ENCODE peak calls at places on chromosomes 13 and 19, in ten cellular contexts. L is neural progenitor cell; B is mesendoderm; G is keratinocyte; N is OCI-LY7; J is pancreas; C is CD8-positive, alpha-beta T cell; P is body of pancreas; E is CD4-positive, CD25-positive, alpha-beta regulatory T cell; D is heart left ventricle. S is an unnamed sample. For H3K4me1, the result is how much of the 10 kb centered on the place peaks cover.

GRCh38 chr19:28063702-28064101 is 1149.2 kb downstream of the UQCRFS1 start:
- DNase-seq in G (no peak), E (no peak), P (no peak), L (no peak), D (no peak), J (no peak), C (no peak), N (no peak), B (no peak), S (no peak)

GRCh38 chr19:7397687-7398086 is 49.0 kb downstream of the ARHGEF18 start:
- DNase-seq in E (no peak), G (no peak), C (no peak), D (no peak), N (no peak), B (no peak), L (no peak), P (no peak), J (no peak), S (no peak)

GRCh38 chr13:24272452-24273161 is 36.8 kb upstream of the C1QTNF9 start:
- DNase-seq in C (peak), N (no peak), B (no peak), J (no peak), G (no peak), D (no peak), L (no peak), P (no peak), E (no peak), S (no peak)

GRCh38 chr13:102028846-102029245 is 373.0 kb downstream of the FGF14 start:
- DNase-seq in N (no peak), D (no peak), J (no peak), G (no peak), B (no peak), C (no peak), L (no peak), E (no peak), P (no peak), S (no peak)

GRCh38 chr13:35343417-35343816 is 133.1 kb downstream of the MAB21L1 start:
- DNase-seq in C (peak), N (no peak), L (no peak), D (no peak), G (no peak), B (no peak), P (no peak), J (no peak), E (no peak), S (no peak)

GRCh38 chr19:3048190-3048533 is 14.1 kb downstream of the TLE5 start:
- DNase-seq in L (no peak), G (no peak), E (no peak), N (no peak), D (no peak), P (no peak), B (no peak), J (no peak), C (no peak), S (no peak)

GRCh38 chr19:53055117-53055516 is 10.6 kb downstream of the ERVV-2 start:
- DNase-seq in N (no peak), J (no peak), E (no peak), B (peak), C (no peak), D (no peak), P (no peak), L (no peak), G (no peak), S (no peak)

GRCh38 chr19:49676136-49676689 is 858 bp upstream of the PRMT1 start:
- DNase-seq in N (peak), J (peak), P (peak), L (peak), G (peak), B (peak), D (peak), C (no peak), E (no peak), S (peak)

GRCh38 chr19:49231389-49231788 is 73.8 kb downstream of the TRPM4 start:
- DNase-seq in J (no peak), P (no peak), G (no peak), N (no peak), D (no peak), C (no peak), B (peak), E (no peak), L (no peak), S (no peak)

DNA sequence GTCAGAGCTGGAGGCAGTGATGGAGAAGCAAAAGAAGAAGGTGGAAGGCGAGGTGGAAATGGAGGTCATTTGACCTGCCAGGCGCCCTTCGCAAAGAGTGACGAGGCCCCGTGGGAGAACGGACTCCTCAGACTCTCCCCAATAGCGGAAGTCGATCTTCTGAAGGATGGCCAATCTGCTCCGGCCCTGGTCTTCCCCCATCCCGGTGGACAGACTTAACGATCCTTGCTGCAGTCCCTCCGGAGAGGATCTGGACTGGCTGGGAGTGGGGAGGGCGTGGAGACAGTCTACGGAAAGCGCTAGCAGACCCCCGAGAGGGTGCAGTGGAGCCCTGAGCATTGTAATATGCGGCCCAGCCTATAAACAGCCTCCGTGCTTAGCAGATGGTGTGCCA is 11.9 kb downstream of the EPS8L1 start:
- DNase-seq in B (no peak), E (no peak), L (no peak), N (no peak), D (no peak), G (no peak), J (no peak), C (no peak), P (no peak), S (peak)
- H3K4me3 ChIP-seq in B (peak), E (no peak), L (peak), N (no peak), D (peak), G (no peak), J (peak), C (peak), P (no peak), S (peak)

DNA sequence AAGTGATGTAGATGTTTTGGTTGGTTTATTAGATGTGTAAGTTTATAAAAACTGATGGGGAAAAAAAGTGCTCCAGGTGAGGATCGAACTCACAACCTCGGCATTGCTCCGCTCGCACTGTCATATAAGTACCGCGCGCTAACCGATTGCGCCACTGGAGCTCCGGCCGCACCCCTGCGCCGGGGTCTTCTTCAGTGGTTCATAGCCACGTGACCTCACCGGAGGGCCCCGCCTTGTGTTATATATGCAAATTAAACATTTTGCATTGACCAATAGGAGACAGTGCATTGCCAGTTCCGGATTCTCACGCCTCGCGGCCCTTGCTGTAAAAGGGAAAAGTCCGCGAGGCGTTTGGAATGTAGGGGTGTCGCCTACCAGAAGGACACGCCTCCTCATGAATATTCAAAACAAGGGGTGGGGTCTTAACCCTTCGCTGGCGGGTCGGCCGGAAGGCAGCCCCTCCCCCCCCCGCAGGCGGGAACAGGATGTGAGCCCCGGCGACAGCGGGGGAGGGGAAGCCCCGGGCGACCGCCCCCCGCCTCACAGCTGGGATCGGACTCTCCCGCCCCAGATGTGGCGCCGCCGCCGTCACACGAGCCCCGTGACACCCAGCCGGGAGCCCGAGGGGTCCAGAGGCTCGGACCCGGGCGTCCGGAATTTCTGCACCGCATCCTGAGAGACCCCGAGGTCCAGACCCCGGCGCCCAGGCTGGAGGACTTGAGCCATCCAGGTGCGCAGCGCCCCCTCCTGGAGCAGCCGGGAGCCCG is at the start of gene PLEKHG2:
- DNase-seq in C (peak), L (peak), D (peak), B (peak), J (peak), G (peak), P (peak), N (peak), E (peak), S (peak)
- H3K4me1 ChIP-seq in C (under half), L (under half), D (half or more), B (under half), J (under half), G (under half), P (half or more), N (under half), E (half or more), S (under half)

GRCh38 chr13:110266983-110267382 is 40.0 kb downstream of the COL4A1 start:
- DNase-seq in G (no peak), N (no peak), L (peak), C (no peak), D (no peak), P (no peak), E (no peak), B (peak), J (no peak), S (no peak)
- H3K4me3 ChIP-seq in G (no peak), N (no peak), L (peak), C (no peak), D (no peak), P (no peak), E (no peak), B (no peak), J (no peak), S (no peak)

GRCh38 chr19:15299568-15300409 is 32.5 kb downstream of the BRD4 start:
- DNase-seq in B (peak), N (no peak), L (no peak), E (no peak), J (no peak), P (no peak), C (no peak), D (no peak), G (no peak), S (no peak)
- H3K4me1 ChIP-seq in B (under half), N (half or more), L (under half), E (half or more), J (half or more), P (half or more), C (half or more), D (half or more), G (half or more), S (half or more)

GRCh38 chr13:57666554-57666953 is 35.0 kb downstream of the PCDH17 start:
- DNase-seq in C (no peak), B (peak), P (no peak), E (no peak), J (no peak), G (no peak), N (no peak), D (no peak), L (peak), S (no peak)

GRCh38 chr13:57666131-57666530 is 34.6 kb downstream of the PCDH17 start:
- DNase-seq in L (no peak), B (no peak), E (no peak), P (no peak), G (no peak), J (no peak), C (no peak), D (no peak), N (no peak), S (no peak)

DNA sequence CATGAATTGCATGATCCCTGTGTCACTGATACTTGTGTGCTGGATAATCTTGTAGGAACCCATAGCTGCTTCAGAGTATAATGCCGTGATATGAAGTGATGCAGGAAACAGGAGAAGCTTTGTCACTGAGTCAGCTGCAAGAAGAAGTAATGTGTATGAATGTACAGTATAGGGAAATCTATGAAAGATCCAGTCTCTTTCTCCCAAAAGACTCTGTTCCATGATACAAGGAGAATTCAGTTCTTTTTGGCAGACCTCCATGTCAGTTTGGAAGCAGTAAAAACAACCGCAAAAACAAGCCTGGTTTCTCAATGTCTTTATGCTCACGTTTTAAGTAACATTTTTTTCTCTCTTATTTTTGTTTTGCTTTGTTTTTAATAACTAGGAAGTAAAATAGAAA is 33.9 kb downstream of the PCDH17 start:
- DNase-seq in E (no peak), J (no peak), B (no peak), P (no peak), D (no peak), N (no peak), C (no peak), G (no peak), L (no peak), S (no peak)
- H3K4me3 ChIP-seq in E (no peak), J (no peak), B (no peak), P (no peak), D (no peak), N (no peak), C (no peak), G (no peak), L (no peak), S (no peak)